ENCODE peak calls at places on chromosomes 1 and 21, in ten cellular contexts. One of them, this sample, is unnamed.

GRCh38 chr21:14119038-14119437 is 91.7 kb downstream of the LIPI start:
- DNase-seq in cardiac muscle cell: no peak
- DNase-seq in OCI-LY7: no peak
- DNase-seq in lung: no peak
- DNase-seq in heart right ventricle: no peak
- DNase-seq in fibroblast of pulmonary artery: no peak
- DNase-seq in tibial nerve: no peak
- DNase-seq in mammary epithelial cell: no peak
- DNase-seq in esophagus muscularis mucosa: no peak
- DNase-seq in GM12864: no peak
- DNase-seq in this sample: no peak

GRCh38 chr1:76901158-76901767 is 34.0 kb downstream of the ST6GALNAC5 start:
- DNase-seq in cardiac muscle cell: peak
- DNase-seq in lung: no peak
- DNase-seq in tibial nerve: no peak
- DNase-seq in esophagus muscularis mucosa: no peak
- DNase-seq in GM12864: peak
- DNase-seq in heart right ventricle: no peak
- DNase-seq in OCI-LY7: peak
- DNase-seq in mammary epithelial cell: peak
- DNase-seq in fibroblast of pulmonary artery: peak
- DNase-seq in this sample: peak

GRCh38 chr1:205672395-205672889 is 7.9 kb downstream of the SLC45A3 start:
- DNase-seq in fibroblast of pulmonary artery: no peak
- DNase-seq in tibial nerve: no peak
- DNase-seq in mammary epithelial cell: no peak
- DNase-seq in esophagus muscularis mucosa: no peak
- DNase-seq in OCI-LY7: no peak
- DNase-seq in GM12864: no peak
- DNase-seq in lung: no peak
- DNase-seq in heart right ventricle: no peak
- DNase-seq in cardiac muscle cell: no peak
- DNase-seq in this sample: no peak

GRCh38 chr1:41695118-41695517 is 210.6 kb upstream of the EDN2 start:
- DNase-seq in GM12864: no peak
- DNase-seq in OCI-LY7: no peak
- DNase-seq in fibroblast of pulmonary artery: no peak
- DNase-seq in cardiac muscle cell: peak
- DNase-seq in lung: no peak
- DNase-seq in heart right ventricle: peak
- DNase-seq in tibial nerve: no peak
- DNase-seq in mammary epithelial cell: no peak
- DNase-seq in esophagus muscularis mucosa: no peak
- DNase-seq in this sample: no peak

GRCh38 chr1:79355073-79355472 is 348.5 kb upstream of the ADGRL4 start:
- DNase-seq in GM12864: no peak
- DNase-seq in mammary epithelial cell: peak
- DNase-seq in OCI-LY7: no peak
- DNase-seq in esophagus muscularis mucosa: no peak
- DNase-seq in tibial nerve: no peak
- DNase-seq in fibroblast of pulmonary artery: peak
- DNase-seq in heart right ventricle: no peak
- DNase-seq in lung: no peak
- DNase-seq in cardiac muscle cell: peak
- DNase-seq in this sample: no peak

GRCh38 chr1:94247146-94248094 is 10.0 kb upstream of the ARHGAP29 start:
- DNase-seq in heart right ventricle: peak
- DNase-seq in esophagus muscularis mucosa: no peak
- DNase-seq in mammary epithelial cell: peak
- DNase-seq in tibial nerve: peak
- DNase-seq in cardiac muscle cell: peak
- DNase-seq in OCI-LY7: no peak
- DNase-seq in lung: peak
- DNase-seq in fibroblast of pulmonary artery: peak
- DNase-seq in GM12864: no peak
- DNase-seq in this sample: peak

GRCh38 chr1:65952692-65953091 is 160.0 kb downstream of the PDE4B start:
- DNase-seq in esophagus muscularis mucosa: no peak
- DNase-seq in tibial nerve: no peak
- DNase-seq in GM12864: no peak
- DNase-seq in lung: no peak
- DNase-seq in cardiac muscle cell: peak
- DNase-seq in OCI-LY7: no peak
- DNase-seq in fibroblast of pulmonary artery: peak
- DNase-seq in mammary epithelial cell: no peak
- DNase-seq in heart right ventricle: no peak
- DNase-seq in this sample: no peak

GRCh38 chr1:14944471-14944981 is 209.0 kb upstream of the TMEM51 start:
- DNase-seq in cardiac muscle cell: no peak
- DNase-seq in fibroblast of pulmonary artery: no peak
- DNase-seq in OCI-LY7: no peak
- DNase-seq in esophagus muscularis mucosa: no peak
- DNase-seq in lung: no peak
- DNase-seq in GM12864: no peak
- DNase-seq in tibial nerve: no peak
- DNase-seq in mammary epithelial cell: no peak
- DNase-seq in heart right ventricle: no peak
- DNase-seq in this sample: no peak

GRCh38 chr21:41772351-41773080 is 5.7 kb upstream of the RIPK4 start:
- DNase-seq in mammary epithelial cell: no peak
- DNase-seq in lung: no peak
- DNase-seq in fibroblast of pulmonary artery: no peak
- DNase-seq in OCI-LY7: no peak
- DNase-seq in GM12864: no peak
- DNase-seq in cardiac muscle cell: no peak
- DNase-seq in tibial nerve: no peak
- DNase-seq in esophagus muscularis mucosa: no peak
- DNase-seq in heart right ventricle: no peak
- DNase-seq in this sample: no peak

DNA sequence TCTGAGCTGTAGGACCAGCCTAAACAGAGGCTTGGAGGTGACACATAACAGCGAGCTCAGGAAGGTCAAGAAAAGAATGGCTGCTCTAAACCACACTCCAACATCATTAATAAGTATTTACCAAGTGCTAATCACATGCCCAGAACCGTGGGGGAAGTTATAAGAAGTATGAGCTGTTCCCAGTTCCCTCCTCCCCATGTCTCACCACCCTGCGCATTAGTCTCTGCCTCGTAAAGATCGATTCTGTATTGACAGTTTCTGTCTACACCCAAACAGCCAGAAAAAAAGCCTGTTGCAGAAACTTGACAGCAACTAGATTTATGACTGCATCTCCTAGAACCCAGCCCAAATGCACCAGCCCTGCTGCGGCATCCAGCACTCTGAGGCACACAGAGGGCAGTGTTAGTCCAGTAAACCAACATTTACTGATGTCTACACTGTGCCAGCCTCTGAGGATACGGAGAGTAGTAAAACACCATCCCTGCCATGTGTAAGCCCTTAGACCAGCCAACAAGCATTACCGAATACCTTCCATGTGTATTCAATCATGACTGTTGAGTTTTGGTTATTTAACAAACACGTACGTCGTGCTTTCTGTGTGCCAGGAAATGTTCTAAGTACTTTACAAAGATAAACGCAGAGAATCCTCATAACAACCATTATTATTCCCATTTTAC is 63.6 kb upstream of the ZBTB40 start:
- DNase-seq in lung: no peak
- DNase-seq in OCI-LY7: no peak
- DNase-seq in tibial nerve: no peak
- DNase-seq in mammary epithelial cell: no peak
- DNase-seq in cardiac muscle cell: peak
- DNase-seq in esophagus muscularis mucosa: no peak
- DNase-seq in GM12864: no peak
- DNase-seq in heart right ventricle: no peak
- DNase-seq in fibroblast of pulmonary artery: peak
- DNase-seq in this sample: no peak
- H3K4me3 ChIP-seq in lung: no peak
- H3K4me3 ChIP-seq in OCI-LY7: no peak
- H3K4me3 ChIP-seq in tibial nerve: no peak
- H3K4me3 ChIP-seq in mammary epithelial cell: no peak
- H3K4me3 ChIP-seq in cardiac muscle cell: no peak
- H3K4me3 ChIP-seq in esophagus muscularis mucosa: no peak
- H3K4me3 ChIP-seq in GM12864: no peak
- H3K4me3 ChIP-seq in heart right ventricle: no peak
- H3K4me3 ChIP-seq in fibroblast of pulmonary artery: no peak
- H3K4me3 ChIP-seq in this sample: no peak

GRCh38 chr1:207077012-207077411 is 11.6 kb upstream of the C4BPB start:
- DNase-seq in heart right ventricle: no peak
- DNase-seq in lung: no peak
- DNase-seq in mammary epithelial cell: no peak
- DNase-seq in GM12864: no peak
- DNase-seq in cardiac muscle cell: no peak
- DNase-seq in esophagus muscularis mucosa: no peak
- DNase-seq in OCI-LY7: no peak
- DNase-seq in tibial nerve: no peak
- DNase-seq in fibroblast of pulmonary artery: no peak
- DNase-seq in this sample: no peak

GRCh38 chr1:207072241-207072640 is 16.4 kb upstream of the C4BPB start:
- DNase-seq in fibroblast of pulmonary artery: no peak
- DNase-seq in heart right ventricle: no peak
- DNase-seq in cardiac muscle cell: no peak
- DNase-seq in esophagus muscularis mucosa: no peak
- DNase-seq in tibial nerve: no peak
- DNase-seq in OCI-LY7: no peak
- DNase-seq in mammary epithelial cell: no peak
- DNase-seq in lung: no peak
- DNase-seq in GM12864: no peak
- DNase-seq in this sample: no peak

GRCh38 chr1:207076181-207076949 is 12.3 kb upstream of the C4BPB start:
- DNase-seq in OCI-LY7: no peak
- DNase-seq in cardiac muscle cell: peak
- DNase-seq in mammary epithelial cell: no peak
- DNase-seq in heart right ventricle: no peak
- DNase-seq in tibial nerve: no peak
- DNase-seq in esophagus muscularis mucosa: no peak
- DNase-seq in lung: no peak
- DNase-seq in fibroblast of pulmonary artery: peak
- DNase-seq in GM12864: no peak
- DNase-seq in this sample: no peak

GRCh38 chr1:207071426-207071825 is 17.2 kb upstream of the C4BPB start:
- DNase-seq in fibroblast of pulmonary artery: no peak
- DNase-seq in tibial nerve: no peak
- DNase-seq in GM12864: no peak
- DNase-seq in lung: no peak
- DNase-seq in mammary epithelial cell: no peak
- DNase-seq in esophagus muscularis mucosa: no peak
- DNase-seq in OCI-LY7: no peak
- DNase-seq in cardiac muscle cell: no peak
- DNase-seq in heart right ventricle: no peak
- DNase-seq in this sample: no peak

GRCh38 chr1:207073906-207074820 is 14.5 kb upstream of the C4BPB start:
- DNase-seq in lung: no peak
- DNase-seq in esophagus muscularis mucosa: no peak
- DNase-seq in mammary epithelial cell: peak
- DNase-seq in tibial nerve: no peak
- DNase-seq in cardiac muscle cell: no peak
- DNase-seq in fibroblast of pulmonary artery: no peak
- DNase-seq in GM12864: no peak
- DNase-seq in heart right ventricle: no peak
- DNase-seq in OCI-LY7: no peak
- DNase-seq in this sample: no peak
- TF ChIP-seq CTCF in lung: no peak
- TF ChIP-seq CTCF in esophagus muscularis mucosa: no peak
- TF ChIP-seq CTCF in mammary epithelial cell: no peak
- TF ChIP-seq CTCF in tibial nerve: no peak
- TF ChIP-seq CTCF in cardiac muscle cell: no peak
- TF ChIP-seq CTCF in fibroblast of pulmonary artery: no peak
- TF ChIP-seq CTCF in GM12864: no peak
- TF ChIP-seq CTCF in heart right ventricle: no peak
- TF ChIP-seq CTCF in OCI-LY7: no peak
- TF ChIP-seq CTCF in this sample: no peak

DNA sequence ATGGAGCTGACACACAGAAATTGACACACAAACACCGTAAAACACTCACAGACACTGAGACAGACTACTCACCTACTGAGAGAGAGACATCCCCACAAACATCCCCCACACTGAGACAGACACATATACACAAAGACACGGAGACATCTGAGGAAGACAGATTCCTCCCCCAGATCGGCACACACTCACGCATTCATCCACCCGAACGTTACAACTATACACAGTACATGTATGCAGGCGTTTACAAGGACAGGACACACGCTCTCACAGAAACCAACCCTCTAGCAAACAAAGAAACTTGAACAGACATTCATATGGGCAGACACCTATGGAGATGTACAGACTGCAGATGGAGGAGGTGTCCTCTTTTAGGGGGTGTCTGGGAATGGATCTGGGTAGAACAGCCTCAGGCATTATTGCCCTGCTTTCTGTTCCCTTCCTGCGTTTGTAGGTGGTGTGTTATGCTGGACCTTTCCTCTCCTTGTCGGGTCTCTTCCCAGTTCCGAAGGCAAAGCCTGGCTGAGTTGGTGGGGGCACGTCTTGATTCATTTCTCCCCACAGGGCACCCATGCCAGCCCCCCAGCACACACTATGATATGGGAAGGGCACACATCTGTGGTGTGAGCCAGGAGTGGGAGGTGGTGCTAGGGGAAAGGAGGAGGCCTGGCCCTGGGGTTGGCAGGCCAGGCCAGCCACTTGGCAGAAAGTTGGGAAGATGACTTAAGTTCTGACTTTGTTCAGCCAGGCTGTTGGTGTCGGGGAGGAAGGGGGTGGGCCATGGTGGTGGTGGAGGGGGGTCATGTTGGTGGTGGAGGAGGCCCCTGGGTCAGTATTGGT is 1.5 kb downstream of the KIRREL1 start:
- DNase-seq in lung: no peak
- DNase-seq in cardiac muscle cell: peak
- DNase-seq in fibroblast of pulmonary artery: peak
- DNase-seq in tibial nerve: no peak
- DNase-seq in GM12864: no peak
- DNase-seq in mammary epithelial cell: peak
- DNase-seq in esophagus muscularis mucosa: no peak
- DNase-seq in heart right ventricle: peak
- DNase-seq in OCI-LY7: no peak
- DNase-seq in this sample: no peak
- H3K4me3 ChIP-seq in lung: peak
- H3K4me3 ChIP-seq in cardiac muscle cell: peak
- H3K4me3 ChIP-seq in fibroblast of pulmonary artery: peak
- H3K4me3 ChIP-seq in tibial nerve: peak
- H3K4me3 ChIP-seq in GM12864: no peak
- H3K4me3 ChIP-seq in mammary epithelial cell: peak
- H3K4me3 ChIP-seq in esophagus muscularis mucosa: peak
- H3K4me3 ChIP-seq in heart right ventricle: peak
- H3K4me3 ChIP-seq in OCI-LY7: no peak
- H3K4me3 ChIP-seq in this sample: no peak

DNA sequence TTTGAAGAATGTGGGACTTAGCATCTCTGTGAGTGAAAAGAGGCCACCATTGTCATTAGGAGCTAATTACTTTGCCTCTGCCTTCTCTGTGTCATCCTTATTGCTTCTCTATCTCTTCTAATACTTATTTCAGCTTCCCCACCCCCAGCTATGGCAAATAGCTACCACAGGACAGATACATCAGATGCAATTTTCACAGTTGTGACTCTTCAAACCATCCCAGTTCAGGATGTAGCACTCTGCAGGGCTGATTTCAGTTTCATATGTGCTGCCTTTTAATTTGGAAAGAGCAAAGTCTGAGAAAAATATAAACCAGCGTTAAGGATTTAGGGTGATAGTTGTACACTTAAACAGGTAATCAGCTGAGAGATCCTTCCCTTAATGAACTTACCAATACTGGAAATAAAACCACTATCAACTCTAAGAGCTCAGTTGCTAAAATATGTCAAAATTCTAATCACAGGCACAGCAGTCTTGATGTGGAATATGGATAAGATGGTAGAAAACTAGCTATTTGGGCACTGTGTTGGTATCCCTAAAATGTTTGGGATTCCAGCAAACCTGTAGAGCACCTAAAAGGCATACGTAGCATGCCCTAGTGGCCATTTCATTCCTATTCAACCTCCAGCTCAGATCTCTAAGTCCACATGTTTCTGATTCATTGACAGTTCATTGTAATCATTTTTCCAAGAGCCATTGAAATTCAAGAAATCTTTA is 148.4 kb downstream of the SYT2 start:
- DNase-seq in heart right ventricle: no peak
- DNase-seq in OCI-LY7: no peak
- DNase-seq in cardiac muscle cell: no peak
- DNase-seq in esophagus muscularis mucosa: no peak
- DNase-seq in GM12864: no peak
- DNase-seq in tibial nerve: no peak
- DNase-seq in lung: no peak
- DNase-seq in fibroblast of pulmonary artery: no peak
- DNase-seq in mammary epithelial cell: no peak
- DNase-seq in this sample: peak
- TF ChIP-seq CTCF in heart right ventricle: no peak
- TF ChIP-seq CTCF in OCI-LY7: no peak
- TF ChIP-seq CTCF in cardiac muscle cell: peak
- TF ChIP-seq CTCF in esophagus muscularis mucosa: peak
- TF ChIP-seq CTCF in GM12864: peak
- TF ChIP-seq CTCF in tibial nerve: no peak
- TF ChIP-seq CTCF in lung: no peak
- TF ChIP-seq CTCF in fibroblast of pulmonary artery: peak
- TF ChIP-seq CTCF in mammary epithelial cell: peak
- TF ChIP-seq CTCF in this sample: no peak